ENCODE peak calls at places on chromosome 7, in eight cellular contexts. R is neuronal stem cell, I is HCT116, K is endothelial cell of umbilical vein, S is mesendoderm, A is kidney, P is GM23248, W is PC-3. J is an unnamed sample.

GRCh38 chr7:97982647-97983046 is 7.3 kb downstream of the OCM2 start:
- DNase-seq in P (no peak), K (no peak), A (no peak), W (no peak), S (no peak), I (no peak), R (no peak), J (no peak)

GRCh38 chr7:92763636-92764423 is 72.5 kb downstream of the CDK6 start:
- DNase-seq in W (peak), K (peak), P (peak), I (peak), A (no peak), R (no peak), S (peak), J (no peak)

GRCh38 chr7:98066934-98067507 is 39.6 kb upstream of the LMTK2 start:
- DNase-seq in R (no peak), P (no peak), I (no peak), K (no peak), A (no peak), W (no peak), S (peak), J (no peak)

GRCh38 chr7:65448824-65449504 is 75.3 kb downstream of the ZNF92 start:
- DNase-seq in I (no peak), P (peak), K (peak), A (no peak), R (no peak), S (no peak), W (peak), J (peak)

GRCh38 chr7:88169717-88170320 is 50.0 kb downstream of the SRI start:
- DNase-seq in A (no peak), S (no peak), I (no peak), P (peak), W (peak), K (peak), R (no peak), J (peak)

GRCh38 chr7:26853788-26854393 is 10.5 kb downstream of the SKAP2 start:
- DNase-seq in K (peak), I (peak), S (peak), W (peak), A (no peak), P (peak), R (no peak), J (peak)

GRCh38 chr7:140506788-140507464 is 27.6 kb upstream of the MKRN1 start:
- DNase-seq in W (no peak), P (peak), I (no peak), K (no peak), R (no peak), A (no peak), S (peak), J (peak)

GRCh38 chr7:13839063-13839462 is 150.4 kb downstream of the ETV1 start:
- DNase-seq in R (no peak), W (peak), K (no peak), I (no peak), S (no peak), A (no peak), P (no peak), J (no peak)

GRCh38 chr7:134651991-134652390 is 5.3 kb downstream of the BPGM start:
- DNase-seq in K (no peak), P (peak), R (no peak), A (no peak), S (no peak), I (no peak), W (no peak), J (no peak)

GRCh38 chr7:110573862-110574528 is 516.9 kb upstream of the LRRN3 start:
- DNase-seq in P (peak), I (peak), K (no peak), R (no peak), A (no peak), S (peak), W (peak), J (peak)

GRCh38 chr7:92833766-92834605 is 2.4 kb downstream of the CDK6 start:
- DNase-seq in P (peak), R (peak), I (no peak), K (peak), S (peak), W (peak), A (peak), J (peak)

GRCh38 chr7:73809454-73810090 is 21.2 kb upstream of the CLDN4 start:
- DNase-seq in K (no peak), P (peak), S (no peak), R (no peak), I (peak), W (peak), A (peak), J (no peak)

GRCh38 chr7:138900040-138900828 is 81.0 kb downstream of the KIAA1549 start:
- DNase-seq in S (no peak), K (no peak), P (peak), W (peak), R (no peak), I (no peak), A (no peak), J (no peak)

GRCh38 chr7:29370531-29371314 is 176.1 kb downstream of the CHN2 start:
- DNase-seq in R (no peak), S (peak), W (peak), A (no peak), P (peak), I (peak), K (no peak), J (no peak)

GRCh38 chr7:92612501-92612900 is 22.3 kb upstream of the FAM133B start:
- DNase-seq in S (no peak), P (peak), A (no peak), K (no peak), W (no peak), I (no peak), R (no peak), J (peak)

GRCh38 chr7:16512097-16512496 is 14.5 kb upstream of the LRRC72 start:
- DNase-seq in A (no peak), K (no peak), W (no peak), I (no peak), P (no peak), S (peak), R (no peak), J (no peak)

GRCh38 chr7:130063036-130063435 is 7.3 kb upstream of the KLHDC10 start:
- DNase-seq in P (peak), A (no peak), I (no peak), R (peak), W (peak), K (peak), S (peak), J (peak)

GRCh38 chr7:130324270-130324669 is 20.3 kb upstream of the CPA5 start:
- DNase-seq in K (no peak), I (no peak), R (no peak), A (no peak), S (no peak), P (no peak), W (no peak), J (no peak)

GRCh38 chr7:33698006-33698405 is 207.3 kb upstream of the BMPER start:
- DNase-seq in K (no peak), S (no peak), W (no peak), A (no peak), P (no peak), I (no peak), R (no peak), J (no peak)

GRCh38 chr7:33687601-33688000 is 217.7 kb upstream of the BMPER start:
- DNase-seq in K (no peak), A (no peak), R (no peak), W (no peak), I (no peak), P (no peak), S (no peak), J (no peak)

GRCh38 chr7:33698692-33699128 is 206.6 kb upstream of the BMPER start:
- DNase-seq in K (no peak), W (no peak), I (no peak), A (no peak), P (no peak), R (no peak), S (no peak), J (no peak)

GRCh38 chr7:33694006-33694405 is 211.3 kb upstream of the BMPER start:
- DNase-seq in P (no peak), W (no peak), A (no peak), I (no peak), S (no peak), R (no peak), K (no peak), J (peak)

GRCh38 chr7:33692956-33693355 is 212.4 kb upstream of the BMPER start:
- DNase-seq in P (peak), S (no peak), I (no peak), R (no peak), A (no peak), W (peak), K (peak), J (peak)
- H3K9ac ChIP-seq in P (no peak), S (no peak), I (no peak), R (no peak), A (no peak), W (peak), K (no peak), J (no peak)

GRCh38 chr7:976901-977325 is 1.6 kb upstream of the COX19 start:
- DNase-seq in R (no peak), A (no peak), P (no peak), W (no peak), S (no peak), K (no peak), I (no peak), J (no peak)

GRCh38 chr7:974820-975681 is at the start of gene COX19:
- DNase-seq in P (peak), W (peak), A (peak), K (peak), S (peak), R (peak), I (peak), J (peak)

GRCh38 chr7:974172-974571 is 1.2 kb downstream of the COX19 start:
- DNase-seq in S (no peak), I (no peak), P (peak), A (no peak), R (no peak), W (no peak), K (no peak), J (peak)

GRCh38 chr7:977326-978048 is 2.1 kb upstream of the COX19 start:
- DNase-seq in R (no peak), I (no peak), W (no peak), S (no peak), K (no peak), P (no peak), A (peak), J (no peak)

GRCh38 chr7:975702-976473 is 539 bp upstream of the COX19 start:
- DNase-seq in P (no peak), R (no peak), A (no peak), I (no peak), W (no peak), S (no peak), K (no peak), J (no peak)
- H3K4me3 ChIP-seq in P (peak), R (peak), A (no peak), I (peak), W (peak), S (no peak), K (no peak), J (peak)

GRCh38 chr7:25656071-25656470 is 427.8 kb upstream of the NPVF start:
- DNase-seq in A (no peak), I (no peak), R (no peak), K (no peak), S (no peak), P (no peak), W (no peak), J (no peak)
- H3K9ac ChIP-seq in A (no peak), I (no peak), R (no peak), K (no peak), S (no peak), P (no peak), W (no peak), J (no peak)

GRCh38 chr7:150719960-150720891 is 3.8 kb downstream of the GIMAP1 start:
- DNase-seq in I (no peak), R (no peak), W (no peak), S (no peak), K (no peak), P (no peak), A (peak), J (no peak)
- H3K4me3 ChIP-seq in I (no peak), R (no peak), W (no peak), S (no peak), K (no peak), P (no peak), A (no peak), J (no peak)

GRCh38 chr7:50667789-50668226 is 102.6 kb upstream of the DDC start:
- DNase-seq in A (no peak), W (no peak), R (no peak), I (no peak), S (no peak), K (peak), P (peak), J (peak)
- H3K9ac ChIP-seq in A (no peak), W (no peak), R (no peak), I (no peak), S (no peak), K (peak), P (no peak), J (peak)

GRCh38 chr7:142709921-142710320 is 39.4 kb upstream of the PRSS1 start:
- DNase-seq in P (no peak), R (no peak), K (no peak), A (no peak), W (no peak), I (no peak), S (no peak), J (no peak)

GRCh38 chr7:142711722-142712616 is 37.3 kb upstream of the PRSS1 start:
- DNase-seq in K (peak), I (peak), R (no peak), S (peak), A (no peak), P (peak), W (peak), J (peak)

GRCh38 chr7:142714375-142714774 is 34.9 kb upstream of the PRSS1 start:
- DNase-seq in P (no peak), W (no peak), I (no peak), S (no peak), A (no peak), K (peak), R (no peak), J (no peak)

GRCh38 chr7:142711196-142711595 is 38.1 kb upstream of the PRSS1 start:
- DNase-seq in P (no peak), K (no peak), W (peak), A (no peak), R (no peak), S (peak), I (no peak), J (no peak)

GRCh38 chr7:142712617-142712957 is 36.7 kb upstream of the PRSS1 start:
- DNase-seq in R (no peak), P (no peak), I (no peak), S (no peak), A (no peak), W (no peak), K (no peak), J (no peak)
- H3K4me3 ChIP-seq in R (no peak), P (no peak), I (no peak), S (no peak), A (no peak), W (no peak), K (no peak), J (no peak)

J was measured in adipocyte.